ENCODE peak calls at places on chromosomes 2 and 18, in seven cellular contexts. Y is NCI-H460, C is GM12865, O is Calu3, Q is left lung, R is brain microvascular endothelial cell, S is amniotic epithelial cell. K is an unnamed sample.

GRCh38 chr2:98912221-98912851 is 23.7 kb downstream of the CRACDL start:
- DNase-seq in Y (no peak), C (no peak), O (peak; percentile 53), Q (no peak), R (peak; percentile 82), S (peak; percentile 91), K (peak; percentile 28)

GRCh38 chr2:74559912-74560311 is 5.4 kb downstream of the DOK1 start:
- DNase-seq in Y (no peak), C (no peak), O (no peak), Q (no peak), R (no peak), S (no peak), K (peak; percentile 37)

GRCh38 chr2:233758849-233759248 is 1.2 kb upstream of the UGT1A1 start:
- DNase-seq in Y (no peak), C (no peak), O (no peak), Q (no peak), R (no peak), S (no peak), K (no peak)

GRCh38 chr2:128628206-128628605 is 309.5 kb upstream of the HS6ST1 start:
- DNase-seq in Y (no peak), C (no peak), O (no peak), Q (no peak), R (no peak), S (no peak), K (no peak)

GRCh38 chr18:26133652-26134051 is at the start of gene PSMA8:
- DNase-seq in Y (no peak), C (peak; percentile 9), O (no peak), Q (peak; percentile 85), R (no peak), S (peak; percentile 23), K (no peak)

GRCh38 chr2:86468162-86469033 is 27.2 kb downstream of the KDM3A start:
- DNase-seq in Y (no peak), C (no peak), O (no peak), Q (no peak), R (no peak), S (no peak), K (no peak)

GRCh38 chr2:109029444-109030193 is 40.6 kb upstream of the EDAR start:
- DNase-seq in Y (no peak), C (no peak), O (no peak), Q (no peak), R (no peak), S (peak; percentile 58), K (no peak)

GRCh38 chr2:96547751-96548161 is 11.2 kb downstream of the ARID5A start:
- DNase-seq in Y (no peak), C (no peak), O (no peak), Q (no peak), R (peak; percentile 55), S (no peak), K (no peak)

GRCh38 chr18:77071711-77072292 is 60.8 kb downstream of the MBP start:
- DNase-seq in Y (peak; percentile 98), C (peak; percentile 56), O (no peak), Q (no peak), R (peak; percentile 100), S (peak; percentile 94), K (no peak)

GRCh38 chr18:33372442-33372841 is 68.1 kb downstream of the CCDC178 start:
- DNase-seq in Y (no peak), C (no peak), O (no peak), Q (no peak), R (no peak), S (no peak), K (no peak)

GRCh38 chr2:213316001-213316735 is 31.9 kb downstream of the SPAG16 start:
- DNase-seq in Y (no peak), C (no peak), O (no peak), Q (no peak), R (peak; percentile 79), S (peak; percentile 79), K (no peak)

GRCh38 chr2:226362991-226363390 is 436.6 kb downstream of the IRS1 start:
- DNase-seq in Y (no peak), C (no peak), O (peak; percentile 2), Q (no peak), R (peak; percentile 12), S (peak; percentile 66), K (no peak)

GRCh38 chr2:172012688-172013358 is 13.1 kb downstream of the METAP1D start:
- DNase-seq in Y (no peak), C (peak; percentile 11), O (no peak), Q (no peak), R (no peak), S (no peak), K (no peak)

GRCh38 chr2:187982668-187983067 is 309.0 kb upstream of the GULP1 start:
- DNase-seq in Y (no peak), C (peak; percentile 67), O (no peak), Q (no peak), R (peak; percentile 76), S (peak; percentile 90), K (peak; percentile 58)

GRCh38 chr18:76018211-76018610 is 476.8 kb downstream of the ZNF516 start:
- DNase-seq in Y (no peak), C (no peak), O (no peak), Q (no peak), R (no peak), S (no peak), K (no peak)

GRCh38 chr2:40543381-40543780 is 91.5 kb upstream of the SLC8A1 start:
- DNase-seq in Y (no peak), C (no peak), O (no peak), Q (no peak), R (no peak), S (no peak), K (no peak)

GRCh38 chr18:25189391-25190185 is 162.4 kb downstream of the ZNF521 start:
- DNase-seq in Y (no peak), C (no peak), O (no peak), Q (no peak), R (no peak), S (no peak), K (no peak)

GRCh38 chr18:26091047-26091630 is 726 bp upstream of the SS18 start:
- DNase-seq in Y (no peak), C (peak; percentile 89), O (no peak), Q (no peak), R (no peak), S (no peak), K (no peak)

GRCh38 chr2:219570194-219570923 is 980 bp downstream of the OBSL1 start:
- DNase-seq in Y (no peak), C (no peak), O (peak; percentile 36), Q (peak; percentile 85), R (no peak), S (no peak), K (peak; percentile 24)

GRCh38 chr2:219385958-219386520 is 1.7 kb downstream of the DNPEP start:
- DNase-seq in Y (no peak), C (no peak), O (no peak), Q (no peak), R (no peak), S (no peak), K (no peak)

GRCh38 chr2:42051168-42052125 is 3.6 kb downstream of the PKDCC start:
- DNase-seq in Y (no peak), C (no peak), O (no peak), Q (no peak), R (no peak), S (no peak), K (no peak)

GRCh38 chr18:55247032-55247431 is 287.8 kb upstream of the CCDC68 start:
- DNase-seq in Y (no peak), C (no peak), O (no peak), Q (no peak), R (no peak), S (no peak), K (peak; percentile 73)

GRCh38 chr2:86794866-86795265 is 4.2 kb upstream of the CD8A start:
- DNase-seq in Y (no peak), C (no peak), O (no peak), Q (no peak), R (no peak), S (no peak), K (no peak)

GRCh38 chr18:64240301-64240700 is 91.4 kb upstream of the LINC00305 start:
- DNase-seq in Y (no peak), C (no peak), O (no peak), Q (no peak), R (no peak), S (no peak), K (no peak)

GRCh38 chr2:74850816-74851566 is 17.1 kb downstream of the HK2 start:
- DNase-seq in Y (no peak), C (no peak), O (no peak), Q (no peak), R (no peak), S (peak; percentile 78), K (peak; percentile 72)

GRCh38 chr2:37993135-37993534 is 68.0 kb downstream of the RMDN2 start:
- DNase-seq in Y (no peak), C (no peak), O (no peak), Q (no peak), R (peak; percentile 22), S (peak; percentile 35), K (no peak)

GRCh38 chr2:143955416-143956075 is 564.4 kb downstream of the ZEB2 start:
- DNase-seq in Y (no peak), C (no peak), O (no peak), Q (no peak), R (peak; percentile 50), S (peak; percentile 82), K (no peak)

GRCh38 chr2:28490558-28490957 is 5.3 kb upstream of the PLB1 start:
- DNase-seq in Y (no peak), C (no peak), O (no peak), Q (no peak), R (no peak), S (no peak), K (no peak)